ENCODE peak calls at places on chromosomes 16 and 17, in seven cellular contexts. One of them, this sample, is unnamed.

GRCh38 chr16:25838724-25839186 is 147.0 kb downstream of the HS3ST4 start:
- ATAC-seq in Right ventricle myocardium superior: peak
- ATAC-seq in foreskin keratinocyte: no peak
- ATAC-seq in omental fat pad: no peak
- ATAC-seq in PC-3: no peak
- ATAC-seq in left colon: peak
- ATAC-seq in activated CD4-positive, alpha-beta T cell treated with anti-CD3 and anti-CD28 coated beads for 36 hours: peak
- ATAC-seq in this sample: peak

GRCh38 chr16:68367891-68368601 is 57.2 kb downstream of the PRMT7 start:
- ATAC-seq in Right ventricle myocardium superior: no peak
- ATAC-seq in foreskin keratinocyte: no peak
- ATAC-seq in omental fat pad: no peak
- ATAC-seq in PC-3: no peak
- ATAC-seq in left colon: no peak
- ATAC-seq in activated CD4-positive, alpha-beta T cell treated with anti-CD3 and anti-CD28 coated beads for 36 hours: no peak
- ATAC-seq in this sample: peak

GRCh38 chr17:41464682-41465081 is 2.5 kb downstream of the KRT32 start:
- ATAC-seq in Right ventricle myocardium superior: peak
- ATAC-seq in foreskin keratinocyte: peak
- ATAC-seq in omental fat pad: peak
- ATAC-seq in PC-3: peak
- ATAC-seq in left colon: no peak
- ATAC-seq in activated CD4-positive, alpha-beta T cell treated with anti-CD3 and anti-CD28 coated beads for 36 hours: peak
- ATAC-seq in this sample: peak

GRCh38 chr17:27546624-27547300 is 84.2 kb upstream of the LGALS9 start:
- ATAC-seq in Right ventricle myocardium superior: no peak
- ATAC-seq in foreskin keratinocyte: peak
- ATAC-seq in omental fat pad: no peak
- ATAC-seq in PC-3: no peak
- ATAC-seq in left colon: no peak
- ATAC-seq in activated CD4-positive, alpha-beta T cell treated with anti-CD3 and anti-CD28 coated beads for 36 hours: no peak
- ATAC-seq in this sample: no peak

GRCh38 chr17:45317113-45317820 is 447 bp upstream of the MAP3K14 start:
- ATAC-seq in Right ventricle myocardium superior: peak
- ATAC-seq in foreskin keratinocyte: peak
- ATAC-seq in omental fat pad: peak
- ATAC-seq in PC-3: peak
- ATAC-seq in left colon: peak
- ATAC-seq in activated CD4-positive, alpha-beta T cell treated with anti-CD3 and anti-CD28 coated beads for 36 hours: peak
- ATAC-seq in this sample: peak

GRCh38 chr16:46648656-46649055 is 27.5 kb upstream of the SHCBP1 start:
- ATAC-seq in Right ventricle myocardium superior: no peak
- ATAC-seq in foreskin keratinocyte: peak
- ATAC-seq in omental fat pad: no peak
- ATAC-seq in PC-3: no peak
- ATAC-seq in left colon: no peak
- ATAC-seq in activated CD4-positive, alpha-beta T cell treated with anti-CD3 and anti-CD28 coated beads for 36 hours: no peak
- ATAC-seq in this sample: no peak

GRCh38 chr17:17525956-17526355 is 29.8 kb upstream of the RASD1 start:
- ATAC-seq in Right ventricle myocardium superior: peak
- ATAC-seq in foreskin keratinocyte: no peak
- ATAC-seq in omental fat pad: no peak
- ATAC-seq in PC-3: no peak
- ATAC-seq in left colon: peak
- ATAC-seq in activated CD4-positive, alpha-beta T cell treated with anti-CD3 and anti-CD28 coated beads for 36 hours: no peak
- ATAC-seq in this sample: peak

GRCh38 chr16:84608281-84608680 is 9.6 kb downstream of the COTL1 start:
- ATAC-seq in Right ventricle myocardium superior: no peak
- ATAC-seq in foreskin keratinocyte: no peak
- ATAC-seq in omental fat pad: no peak
- ATAC-seq in PC-3: no peak
- ATAC-seq in left colon: no peak
- ATAC-seq in activated CD4-positive, alpha-beta T cell treated with anti-CD3 and anti-CD28 coated beads for 36 hours: peak
- ATAC-seq in this sample: no peak

GRCh38 chr17:8109669-8110455 is 8.5 kb downstream of the ALOXE3 start:
- ATAC-seq in Right ventricle myocardium superior: peak
- ATAC-seq in foreskin keratinocyte: peak
- ATAC-seq in omental fat pad: peak
- ATAC-seq in PC-3: peak
- ATAC-seq in left colon: peak
- ATAC-seq in activated CD4-positive, alpha-beta T cell treated with anti-CD3 and anti-CD28 coated beads for 36 hours: peak
- ATAC-seq in this sample: peak

GRCh38 chr17:36590082-36590481 is 1.6 kb upstream of the DHRS11 start:
- ATAC-seq in Right ventricle myocardium superior: no peak
- ATAC-seq in foreskin keratinocyte: no peak
- ATAC-seq in omental fat pad: no peak
- ATAC-seq in PC-3: no peak
- ATAC-seq in left colon: no peak
- ATAC-seq in activated CD4-positive, alpha-beta T cell treated with anti-CD3 and anti-CD28 coated beads for 36 hours: no peak
- ATAC-seq in this sample: no peak

GRCh38 chr17:633133-633532 is 81.5 kb downstream of the VPS53 start:
- ATAC-seq in Right ventricle myocardium superior: peak
- ATAC-seq in foreskin keratinocyte: no peak
- ATAC-seq in omental fat pad: no peak
- ATAC-seq in PC-3: no peak
- ATAC-seq in left colon: no peak
- ATAC-seq in activated CD4-positive, alpha-beta T cell treated with anti-CD3 and anti-CD28 coated beads for 36 hours: no peak
- ATAC-seq in this sample: no peak

GRCh38 chr16:28261916-28262315 is 30.4 kb upstream of the SBK1 start:
- ATAC-seq in Right ventricle myocardium superior: peak
- ATAC-seq in foreskin keratinocyte: no peak
- ATAC-seq in omental fat pad: no peak
- ATAC-seq in PC-3: no peak
- ATAC-seq in left colon: peak
- ATAC-seq in activated CD4-positive, alpha-beta T cell treated with anti-CD3 and anti-CD28 coated beads for 36 hours: no peak
- ATAC-seq in this sample: no peak

GRCh38 chr16:66270333-66270927 is 96.1 kb upstream of the CDH5 start:
- ATAC-seq in Right ventricle myocardium superior: peak
- ATAC-seq in foreskin keratinocyte: peak
- ATAC-seq in omental fat pad: peak
- ATAC-seq in PC-3: peak
- ATAC-seq in left colon: peak
- ATAC-seq in activated CD4-positive, alpha-beta T cell treated with anti-CD3 and anti-CD28 coated beads for 36 hours: peak
- ATAC-seq in this sample: peak

GRCh38 chr16:69513180-69513966 is 52.4 kb upstream of the NFAT5 start:
- ATAC-seq in Right ventricle myocardium superior: no peak
- ATAC-seq in foreskin keratinocyte: peak
- ATAC-seq in omental fat pad: no peak
- ATAC-seq in PC-3: peak
- ATAC-seq in left colon: no peak
- ATAC-seq in activated CD4-positive, alpha-beta T cell treated with anti-CD3 and anti-CD28 coated beads for 36 hours: no peak
- ATAC-seq in this sample: peak

GRCh38 chr17:51103050-51103449 is 17.6 kb downstream of the SPAG9 start:
- ATAC-seq in Right ventricle myocardium superior: no peak
- ATAC-seq in foreskin keratinocyte: no peak
- ATAC-seq in omental fat pad: no peak
- ATAC-seq in PC-3: no peak
- ATAC-seq in left colon: peak
- ATAC-seq in activated CD4-positive, alpha-beta T cell treated with anti-CD3 and anti-CD28 coated beads for 36 hours: no peak
- ATAC-seq in this sample: no peak

GRCh38 chr16:2689968-2690830 is 7.9 kb downstream of the KCTD5 start:
- ATAC-seq in Right ventricle myocardium superior: no peak
- ATAC-seq in foreskin keratinocyte: no peak
- ATAC-seq in omental fat pad: no peak
- ATAC-seq in PC-3: no peak
- ATAC-seq in left colon: no peak
- ATAC-seq in activated CD4-positive, alpha-beta T cell treated with anti-CD3 and anti-CD28 coated beads for 36 hours: no peak
- ATAC-seq in this sample: no peak

GRCh38 chr17:70855401-70856054 is 686.2 kb downstream of the KCNJ2 start:
- ATAC-seq in Right ventricle myocardium superior: no peak
- ATAC-seq in foreskin keratinocyte: peak
- ATAC-seq in omental fat pad: no peak
- ATAC-seq in PC-3: peak
- ATAC-seq in left colon: no peak
- ATAC-seq in activated CD4-positive, alpha-beta T cell treated with anti-CD3 and anti-CD28 coated beads for 36 hours: no peak
- ATAC-seq in this sample: peak

GRCh38 chr16:66515543-66516171 is 34.3 kb downstream of the TK2 start:
- ATAC-seq in Right ventricle myocardium superior: no peak
- ATAC-seq in foreskin keratinocyte: peak
- ATAC-seq in omental fat pad: no peak
- ATAC-seq in PC-3: no peak
- ATAC-seq in left colon: no peak
- ATAC-seq in activated CD4-positive, alpha-beta T cell treated with anti-CD3 and anti-CD28 coated beads for 36 hours: peak
- ATAC-seq in this sample: no peak

GRCh38 chr17:8463089-8463488 is 27.4 kb downstream of the NDEL1 start:
- ATAC-seq in Right ventricle myocardium superior: no peak
- ATAC-seq in foreskin keratinocyte: no peak
- ATAC-seq in omental fat pad: peak
- ATAC-seq in PC-3: no peak
- ATAC-seq in left colon: no peak
- ATAC-seq in activated CD4-positive, alpha-beta T cell treated with anti-CD3 and anti-CD28 coated beads for 36 hours: no peak
- ATAC-seq in this sample: no peak

GRCh38 chr17:488993-489757 is 136.6 kb upstream of the RPH3AL start:
- ATAC-seq in Right ventricle myocardium superior: peak
- ATAC-seq in foreskin keratinocyte: peak
- ATAC-seq in omental fat pad: peak
- ATAC-seq in PC-3: no peak
- ATAC-seq in left colon: peak
- ATAC-seq in activated CD4-positive, alpha-beta T cell treated with anti-CD3 and anti-CD28 coated beads for 36 hours: peak
- ATAC-seq in this sample: peak

GRCh38 chr16:80973991-80974390 is 32.7 kb downstream of the CMC2 start:
- ATAC-seq in Right ventricle myocardium superior: no peak
- ATAC-seq in foreskin keratinocyte: peak
- ATAC-seq in omental fat pad: no peak
- ATAC-seq in PC-3: peak
- ATAC-seq in left colon: no peak
- ATAC-seq in activated CD4-positive, alpha-beta T cell treated with anti-CD3 and anti-CD28 coated beads for 36 hours: no peak
- ATAC-seq in this sample: peak

GRCh38 chr16:57042157-57043111 is 49.9 kb upstream of the CPNE2 start:
- ATAC-seq in Right ventricle myocardium superior: no peak
- ATAC-seq in foreskin keratinocyte: peak
- ATAC-seq in omental fat pad: no peak
- ATAC-seq in PC-3: no peak
- ATAC-seq in left colon: no peak
- ATAC-seq in activated CD4-positive, alpha-beta T cell treated with anti-CD3 and anti-CD28 coated beads for 36 hours: peak
- ATAC-seq in this sample: peak

GRCh38 chr16:317583-317982 is 34.6 kb downstream of the PDIA2 start:
- ATAC-seq in Right ventricle myocardium superior: no peak
- ATAC-seq in foreskin keratinocyte: no peak
- ATAC-seq in omental fat pad: no peak
- ATAC-seq in PC-3: no peak
- ATAC-seq in left colon: no peak
- ATAC-seq in activated CD4-positive, alpha-beta T cell treated with anti-CD3 and anti-CD28 coated beads for 36 hours: no peak
- ATAC-seq in this sample: no peak

GRCh38 chr17:47423406-47424295 is 99.9 kb downstream of the EFCAB13 start:
- ATAC-seq in Right ventricle myocardium superior: peak
- ATAC-seq in foreskin keratinocyte: peak
- ATAC-seq in omental fat pad: peak
- ATAC-seq in PC-3: peak
- ATAC-seq in left colon: peak
- ATAC-seq in activated CD4-positive, alpha-beta T cell treated with anti-CD3 and anti-CD28 coated beads for 36 hours: peak
- ATAC-seq in this sample: peak

GRCh38 chr17:17911003-17911613 is 61.1 kb downstream of the TOM1L2 start:
- ATAC-seq in Right ventricle myocardium superior: peak
- ATAC-seq in foreskin keratinocyte: no peak
- ATAC-seq in omental fat pad: no peak
- ATAC-seq in PC-3: no peak
- ATAC-seq in left colon: no peak
- ATAC-seq in activated CD4-positive, alpha-beta T cell treated with anti-CD3 and anti-CD28 coated beads for 36 hours: no peak
- ATAC-seq in this sample: no peak

GRCh38 chr17:35889241-35889640 is 9.1 kb upstream of the CCL5 start:
- ATAC-seq in Right ventricle myocardium superior: no peak
- ATAC-seq in foreskin keratinocyte: no peak
- ATAC-seq in omental fat pad: no peak
- ATAC-seq in PC-3: no peak
- ATAC-seq in left colon: no peak
- ATAC-seq in activated CD4-positive, alpha-beta T cell treated with anti-CD3 and anti-CD28 coated beads for 36 hours: peak
- ATAC-seq in this sample: no peak

GRCh38 chr17:50064253-50064991 is 8.5 kb downstream of the ITGA3 start:
- ATAC-seq in Right ventricle myocardium superior: no peak
- ATAC-seq in foreskin keratinocyte: peak
- ATAC-seq in omental fat pad: peak
- ATAC-seq in PC-3: peak
- ATAC-seq in left colon: no peak
- ATAC-seq in activated CD4-positive, alpha-beta T cell treated with anti-CD3 and anti-CD28 coated beads for 36 hours: no peak
- ATAC-seq in this sample: peak

GRCh38 chr16:4200000-4200780 is 41.7 kb downstream of the SRL start:
- ATAC-seq in Right ventricle myocardium superior: peak
- ATAC-seq in foreskin keratinocyte: peak
- ATAC-seq in omental fat pad: peak
- ATAC-seq in PC-3: peak
- ATAC-seq in left colon: peak
- ATAC-seq in activated CD4-positive, alpha-beta T cell treated with anti-CD3 and anti-CD28 coated beads for 36 hours: peak
- ATAC-seq in this sample: peak

GRCh38 chr17:78338860-78339259 is 21.0 kb downstream of the SOCS3 start:
- ATAC-seq in Right ventricle myocardium superior: no peak
- ATAC-seq in foreskin keratinocyte: peak
- ATAC-seq in omental fat pad: no peak
- ATAC-seq in PC-3: peak
- ATAC-seq in left colon: peak
- ATAC-seq in activated CD4-positive, alpha-beta T cell treated with anti-CD3 and anti-CD28 coated beads for 36 hours: peak
- ATAC-seq in this sample: peak

GRCh38 chr17:82831041-82831817 is 8.6 kb downstream of the ZNF750 start:
- ATAC-seq in Right ventricle myocardium superior: no peak
- ATAC-seq in foreskin keratinocyte: no peak
- ATAC-seq in omental fat pad: no peak
- ATAC-seq in PC-3: no peak
- ATAC-seq in left colon: no peak
- ATAC-seq in activated CD4-positive, alpha-beta T cell treated with anti-CD3 and anti-CD28 coated beads for 36 hours: no peak
- ATAC-seq in this sample: no peak

GRCh38 chr16:29912087-29912486 is 11.8 kb downstream of the ASPHD1 start:
- ATAC-seq in Right ventricle myocardium superior: no peak
- ATAC-seq in foreskin keratinocyte: no peak
- ATAC-seq in omental fat pad: no peak
- ATAC-seq in PC-3: no peak
- ATAC-seq in left colon: peak
- ATAC-seq in activated CD4-positive, alpha-beta T cell treated with anti-CD3 and anti-CD28 coated beads for 36 hours: no peak
- ATAC-seq in this sample: no peak

GRCh38 chr17:4554441-4554996 is 665 bp downstream of the MYBBP1A start:
- ATAC-seq in Right ventricle myocardium superior: no peak
- ATAC-seq in foreskin keratinocyte: no peak
- ATAC-seq in omental fat pad: no peak
- ATAC-seq in PC-3: no peak
- ATAC-seq in left colon: peak
- ATAC-seq in activated CD4-positive, alpha-beta T cell treated with anti-CD3 and anti-CD28 coated beads for 36 hours: peak
- ATAC-seq in this sample: peak

GRCh38 chr17:60920107-60920506 is 242.5 kb downstream of the BCAS3 start:
- ATAC-seq in Right ventricle myocardium superior: no peak
- ATAC-seq in foreskin keratinocyte: no peak
- ATAC-seq in omental fat pad: no peak
- ATAC-seq in PC-3: peak
- ATAC-seq in left colon: no peak
- ATAC-seq in activated CD4-positive, alpha-beta T cell treated with anti-CD3 and anti-CD28 coated beads for 36 hours: no peak
- ATAC-seq in this sample: no peak

GRCh38 chr16:68711421-68712139 is 25.5 kb upstream of the CDH1 start:
- ATAC-seq in Right ventricle myocardium superior: no peak
- ATAC-seq in foreskin keratinocyte: no peak
- ATAC-seq in omental fat pad: no peak
- ATAC-seq in PC-3: no peak
- ATAC-seq in left colon: no peak
- ATAC-seq in activated CD4-positive, alpha-beta T cell treated with anti-CD3 and anti-CD28 coated beads for 36 hours: peak
- ATAC-seq in this sample: no peak

GRCh38 chr17:63692195-63692816 is 7.6 kb downstream of the LIMD2 start:
- ATAC-seq in Right ventricle myocardium superior: no peak
- ATAC-seq in foreskin keratinocyte: no peak
- ATAC-seq in omental fat pad: no peak
- ATAC-seq in PC-3: peak
- ATAC-seq in left colon: no peak
- ATAC-seq in activated CD4-positive, alpha-beta T cell treated with anti-CD3 and anti-CD28 coated beads for 36 hours: no peak
- ATAC-seq in this sample: no peak

GRCh38 chr16:30112197-30113030 is 923 bp downstream of the GDPD3 start:
- ATAC-seq in Right ventricle myocardium superior: peak
- ATAC-seq in foreskin keratinocyte: peak
- ATAC-seq in omental fat pad: peak
- ATAC-seq in PC-3: peak
- ATAC-seq in left colon: peak
- ATAC-seq in activated CD4-positive, alpha-beta T cell treated with anti-CD3 and anti-CD28 coated beads for 36 hours: peak
- ATAC-seq in this sample: peak

This sample was measured in esophagus mucosa.